ENCODE peak calls at places on chromosomes 13 and 19, in four cellular contexts. One of them, this sample, is unnamed.

GRCh38 chr19:13347351-13347750 is 158.9 kb downstream of the CACNA1A start:
- DNase-seq in NCI-H510A treated with DMSO at 0.1 percent for 48 hours: no peak
- DNase-seq in neural crest cell: no peak
- DNase-seq in stimulated activated CD8-positive, alpha-beta memory T cell treated with anti-CD3 and anti-CD28 coated beads, Interleukin-4, amount 100 ng/mL, for 1 hour: no peak
- DNase-seq in this sample: no peak

GRCh38 chr13:43986395-43986794 is 106.7 kb downstream of the LACC1 start:
- DNase-seq in NCI-H510A treated with DMSO at 0.1 percent for 48 hours: peak; percentile 75
- DNase-seq in neural crest cell: no peak
- DNase-seq in stimulated activated CD8-positive, alpha-beta memory T cell treated with anti-CD3 and anti-CD28 coated beads, Interleukin-4, amount 100 ng/mL, for 1 hour: no peak
- DNase-seq in this sample: no peak

GRCh38 chr19:30870861-30871260 is 478.4 kb downstream of the TSHZ3 start:
- DNase-seq in NCI-H510A treated with DMSO at 0.1 percent for 48 hours: no peak
- DNase-seq in neural crest cell: no peak
- DNase-seq in stimulated activated CD8-positive, alpha-beta memory T cell treated with anti-CD3 and anti-CD28 coated beads, Interleukin-4, amount 100 ng/mL, for 1 hour: no peak
- DNase-seq in this sample: no peak

GRCh38 chr19:56966697-56967299 is 126.3 kb upstream of the PEG3 start:
- DNase-seq in NCI-H510A treated with DMSO at 0.1 percent for 48 hours: no peak
- DNase-seq in neural crest cell: no peak
- DNase-seq in stimulated activated CD8-positive, alpha-beta memory T cell treated with anti-CD3 and anti-CD28 coated beads, Interleukin-4, amount 100 ng/mL, for 1 hour: no peak
- DNase-seq in this sample: no peak

GRCh38 chr19:38522915-38523314 is 89.4 kb downstream of the RYR1 start:
- DNase-seq in NCI-H510A treated with DMSO at 0.1 percent for 48 hours: no peak
- DNase-seq in neural crest cell: no peak
- DNase-seq in stimulated activated CD8-positive, alpha-beta memory T cell treated with anti-CD3 and anti-CD28 coated beads, Interleukin-4, amount 100 ng/mL, for 1 hour: no peak
- DNase-seq in this sample: no peak

GRCh38 chr13:95033890-95034289 is 267.4 kb downstream of the ABCC4 start:
- DNase-seq in NCI-H510A treated with DMSO at 0.1 percent for 48 hours: no peak
- DNase-seq in neural crest cell: no peak
- DNase-seq in stimulated activated CD8-positive, alpha-beta memory T cell treated with anti-CD3 and anti-CD28 coated beads, Interleukin-4, amount 100 ng/mL, for 1 hour: no peak
- DNase-seq in this sample: no peak

GRCh38 chr19:2775556-2776430 is 7.3 kb downstream of the SGTA start:
- DNase-seq in NCI-H510A treated with DMSO at 0.1 percent for 48 hours: no peak
- DNase-seq in neural crest cell: no peak
- DNase-seq in stimulated activated CD8-positive, alpha-beta memory T cell treated with anti-CD3 and anti-CD28 coated beads, Interleukin-4, amount 100 ng/mL, for 1 hour: peak; percentile 30
- DNase-seq in this sample: no peak

GRCh38 chr13:77378662-77379061 is 51.8 kb upstream of the MYCBP2 start:
- DNase-seq in NCI-H510A treated with DMSO at 0.1 percent for 48 hours: no peak
- DNase-seq in neural crest cell: no peak
- DNase-seq in stimulated activated CD8-positive, alpha-beta memory T cell treated with anti-CD3 and anti-CD28 coated beads, Interleukin-4, amount 100 ng/mL, for 1 hour: no peak
- DNase-seq in this sample: no peak

GRCh38 chr19:16420781-16421386 is 50.9 kb downstream of the EPS15L1 start:
- DNase-seq in NCI-H510A treated with DMSO at 0.1 percent for 48 hours: no peak
- DNase-seq in neural crest cell: no peak
- DNase-seq in stimulated activated CD8-positive, alpha-beta memory T cell treated with anti-CD3 and anti-CD28 coated beads, Interleukin-4, amount 100 ng/mL, for 1 hour: no peak
- DNase-seq in this sample: no peak

GRCh38 chr13:98180092-98180491 is 3.0 kb upstream of the RNF113B start:
- DNase-seq in NCI-H510A treated with DMSO at 0.1 percent for 48 hours: no peak
- DNase-seq in neural crest cell: no peak
- DNase-seq in stimulated activated CD8-positive, alpha-beta memory T cell treated with anti-CD3 and anti-CD28 coated beads, Interleukin-4, amount 100 ng/mL, for 1 hour: no peak
- DNase-seq in this sample: no peak

GRCh38 chr19:33689138-33689746 is 67.5 kb downstream of the CHST8 start:
- DNase-seq in NCI-H510A treated with DMSO at 0.1 percent for 48 hours: no peak
- DNase-seq in neural crest cell: no peak
- DNase-seq in stimulated activated CD8-positive, alpha-beta memory T cell treated with anti-CD3 and anti-CD28 coated beads, Interleukin-4, amount 100 ng/mL, for 1 hour: no peak
- DNase-seq in this sample: no peak

GRCh38 chr13:19658192-19658591 is 24.7 kb downstream of the MPHOSPH8 start:
- DNase-seq in NCI-H510A treated with DMSO at 0.1 percent for 48 hours: no peak
- DNase-seq in neural crest cell: no peak
- DNase-seq in stimulated activated CD8-positive, alpha-beta memory T cell treated with anti-CD3 and anti-CD28 coated beads, Interleukin-4, amount 100 ng/mL, for 1 hour: no peak
- DNase-seq in this sample: no peak

GRCh38 chr13:85379991-85380390 is 419.2 kb downstream of the SLITRK6 start:
- DNase-seq in NCI-H510A treated with DMSO at 0.1 percent for 48 hours: no peak
- DNase-seq in neural crest cell: no peak
- DNase-seq in stimulated activated CD8-positive, alpha-beta memory T cell treated with anti-CD3 and anti-CD28 coated beads, Interleukin-4, amount 100 ng/mL, for 1 hour: no peak
- DNase-seq in this sample: no peak

GRCh38 chr19:49629659-49630058 is 10.3 kb downstream of the RRAS start:
- DNase-seq in NCI-H510A treated with DMSO at 0.1 percent for 48 hours: no peak
- DNase-seq in neural crest cell: no peak
- DNase-seq in stimulated activated CD8-positive, alpha-beta memory T cell treated with anti-CD3 and anti-CD28 coated beads, Interleukin-4, amount 100 ng/mL, for 1 hour: no peak
- DNase-seq in this sample: no peak

GRCh38 chr19:7868671-7869452 is 5.3 kb downstream of the PRR36 start:
- DNase-seq in NCI-H510A treated with DMSO at 0.1 percent for 48 hours: no peak
- DNase-seq in neural crest cell: peak; percentile 57
- DNase-seq in stimulated activated CD8-positive, alpha-beta memory T cell treated with anti-CD3 and anti-CD28 coated beads, Interleukin-4, amount 100 ng/mL, for 1 hour: peak; percentile 50
- DNase-seq in this sample: peak; percentile 91

GRCh38 chr13:33862006-33862405 is 44.1 kb downstream of the RFC3 start:
- DNase-seq in NCI-H510A treated with DMSO at 0.1 percent for 48 hours: no peak
- DNase-seq in neural crest cell: no peak
- DNase-seq in stimulated activated CD8-positive, alpha-beta memory T cell treated with anti-CD3 and anti-CD28 coated beads, Interleukin-4, amount 100 ng/mL, for 1 hour: no peak
- DNase-seq in this sample: no peak

GRCh38 chr19:38194061-38194701 is 29.8 kb downstream of the DPF1 start:
- DNase-seq in NCI-H510A treated with DMSO at 0.1 percent for 48 hours: peak; percentile 61
- DNase-seq in neural crest cell: no peak
- DNase-seq in stimulated activated CD8-positive, alpha-beta memory T cell treated with anti-CD3 and anti-CD28 coated beads, Interleukin-4, amount 100 ng/mL, for 1 hour: no peak
- DNase-seq in this sample: peak; percentile 78

GRCh38 chr13:112558696-112559418 is 29.1 kb downstream of the TUBGCP3 start:
- DNase-seq in NCI-H510A treated with DMSO at 0.1 percent for 48 hours: no peak
- DNase-seq in neural crest cell: no peak
- DNase-seq in stimulated activated CD8-positive, alpha-beta memory T cell treated with anti-CD3 and anti-CD28 coated beads, Interleukin-4, amount 100 ng/mL, for 1 hour: no peak
- DNase-seq in this sample: no peak

GRCh38 chr19:15836345-15836594 is 20.8 kb upstream of the OR10H1 start:
- DNase-seq in NCI-H510A treated with DMSO at 0.1 percent for 48 hours: no peak
- DNase-seq in neural crest cell: no peak
- DNase-seq in stimulated activated CD8-positive, alpha-beta memory T cell treated with anti-CD3 and anti-CD28 coated beads, Interleukin-4, amount 100 ng/mL, for 1 hour: no peak
- DNase-seq in this sample: peak; percentile 4